ENCODE peak calls at places on chromosomes 12 and 14, in five cellular contexts. S is left ventricle myocardium inferior, N is fibroblast of lung, A is adipocyte, D is transverse colon. Z is an unnamed sample. For H3K4me1, the result is how much of the 10 kb centered on the place peaks cover.

GRCh38 chr12:131287015-131287937 is 333.6 kb downstream of the ADGRD1 start:
- DNase-seq in N (no peak), A (no peak), S (no peak), D (no peak), Z (no peak)

GRCh38 chr14:79016828-79017505 is 846.8 kb downstream of the NRXN3 start:
- DNase-seq in N (peak), D (no peak), S (no peak), A (peak), Z (peak)

GRCh38 chr12:53703746-53704145 is 23.5 kb downstream of the CALCOCO1 start:
- DNase-seq in S (no peak), D (no peak), N (peak), A (peak), Z (no peak)

GRCh38 chr12:42590324-42590934 is 883 bp upstream of the PRICKLE1 start:
- DNase-seq in D (peak), A (peak), N (peak), S (peak), Z (peak)

GRCh38 chr14:104294983-104295680 is 156.7 kb downstream of the KIF26A start:
- DNase-seq in D (peak), S (peak), N (no peak), A (no peak), Z (no peak)

GRCh38 chr14:89201645-89202044 is 215.4 kb downstream of the FOXN3 start:
- DNase-seq in D (no peak), A (no peak), N (no peak), S (no peak), Z (no peak)

GRCh38 chr12:109735825-109736551 is 22.4 kb downstream of the FAM222A start:
- DNase-seq in A (no peak), S (peak), D (peak), N (no peak), Z (no peak)

GRCh38 chr14:79740043-79740442 is 471.3 kb downstream of the DIO2 start:
- DNase-seq in A (no peak), D (no peak), S (no peak), N (no peak), Z (no peak)

GRCh38 chr14:89551432-89551831 is 134.4 kb upstream of the FOXN3 start:
- DNase-seq in A (no peak), D (no peak), S (no peak), N (no peak), Z (no peak)

GRCh38 chr12:64713372-64713771 is 45.8 kb downstream of the GNS start:
- DNase-seq in A (no peak), N (no peak), D (no peak), S (no peak), Z (no peak)

GRCh38 chr12:90627180-90627896 is 327.6 kb downstream of the CCER1 start:
- DNase-seq in S (no peak), A (no peak), N (peak), D (no peak), Z (no peak)

GRCh38 chr12:75503459-75503858 is 8.0 kb downstream of the KRR1 start:
- DNase-seq in A (no peak), N (no peak), S (no peak), D (no peak), Z (no peak)

GRCh38 chr14:44995196-44995595 is 33.2 kb downstream of the TOGARAM1 start:
- DNase-seq in A (no peak), S (no peak), N (no peak), D (no peak), Z (no peak)

GRCh38 chr12:50402270-50403000 is 1.8 kb downstream of the LARP4 start:
- DNase-seq in D (no peak), A (peak), N (peak), S (no peak), Z (no peak)

GRCh38 chr12:98752726-98753125 is 107.6 kb downstream of the APAF1 start:
- DNase-seq in N (peak), D (no peak), A (peak), S (no peak), Z (no peak)

GRCh38 chr12:75692883-75693282 is 181.5 kb upstream of the KRR1 start:
- DNase-seq in N (peak), A (peak), D (no peak), S (no peak), Z (no peak)

GRCh38 chr14:105589161-105589925 is 63.0 kb downstream of the TMEM121 start:
- DNase-seq in D (no peak), A (no peak), S (no peak), N (no peak), Z (no peak)

GRCh38 chr14:105588236-105588860 is 62.0 kb downstream of the TMEM121 start:
- DNase-seq in N (no peak), A (no peak), S (no peak), D (peak), Z (no peak)

DNA sequence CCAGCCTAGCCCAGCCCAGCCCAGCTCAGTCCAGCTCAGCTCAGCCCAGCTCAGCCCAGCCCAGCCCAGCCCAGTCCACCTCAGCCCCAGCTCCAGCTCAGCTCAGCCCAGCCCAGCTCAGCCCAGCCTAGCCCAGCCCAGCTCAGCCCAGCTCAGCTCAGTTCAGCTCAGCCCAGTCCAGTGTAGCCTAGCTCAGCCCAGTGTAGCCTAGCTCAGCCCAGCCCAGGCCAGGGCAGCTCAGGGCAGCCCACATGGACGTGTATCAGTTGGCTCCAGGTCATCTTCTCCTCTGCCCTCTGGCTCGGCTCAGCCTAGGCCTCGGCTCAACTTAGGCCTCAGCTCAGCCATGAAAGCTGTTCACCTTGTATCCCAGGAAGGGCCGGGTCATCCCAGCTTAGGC is 64.7 kb downstream of the TMEM121 start:
- DNase-seq in S (no peak), D (no peak), A (no peak), N (no peak), Z (no peak)
- H3K4me3 ChIP-seq in S (no peak), D (no peak), A (no peak), N (no peak), Z (no peak)

GRCh38 chr12:129558036-129558435 is 345.8 kb downstream of the TMEM132D start:
- DNase-seq in S (no peak), N (peak), A (peak), D (no peak), Z (no peak)
- H3K4me1 ChIP-seq in S (under half), N (under half), A (under half), D (under half), Z (under half)

GRCh38 chr12:56521209-56521589 is 421 bp upstream of the RBMS2 start:
- DNase-seq in N (no peak), A (no peak), S (no peak), D (peak), Z (no peak)
- H3K4me3 ChIP-seq in N (no peak), A (peak), S (peak), D (peak), Z (no peak)

GRCh38 chr12:27319848-27320247 is 12.8 kb upstream of the BMAL2 start:
- DNase-seq in A (no peak), D (no peak), S (no peak), N (no peak), Z (no peak)
- H3K4me1 ChIP-seq in A (under half), D (under half), S (under half), N (under half), Z (under half)

GRCh38 chr12:6771091-6771495 is 1.2 kb upstream of the LAG3 start:
- DNase-seq in D (no peak), A (no peak), S (no peak), N (no peak), Z (no peak)

GRCh38 chr12:6772729-6773661 is 675 bp downstream of the LAG3 start:
- DNase-seq in D (no peak), N (no peak), A (no peak), S (no peak), Z (no peak)

GRCh38 chr12:6773662-6774351 is 1.5 kb downstream of the LAG3 start:
- DNase-seq in A (no peak), S (no peak), N (no peak), D (no peak), Z (no peak)

GRCh38 chr12:6771509-6772330 is 600 bp upstream of the LAG3 start:
- DNase-seq in A (no peak), D (no peak), S (no peak), N (no peak), Z (no peak)

DNA sequence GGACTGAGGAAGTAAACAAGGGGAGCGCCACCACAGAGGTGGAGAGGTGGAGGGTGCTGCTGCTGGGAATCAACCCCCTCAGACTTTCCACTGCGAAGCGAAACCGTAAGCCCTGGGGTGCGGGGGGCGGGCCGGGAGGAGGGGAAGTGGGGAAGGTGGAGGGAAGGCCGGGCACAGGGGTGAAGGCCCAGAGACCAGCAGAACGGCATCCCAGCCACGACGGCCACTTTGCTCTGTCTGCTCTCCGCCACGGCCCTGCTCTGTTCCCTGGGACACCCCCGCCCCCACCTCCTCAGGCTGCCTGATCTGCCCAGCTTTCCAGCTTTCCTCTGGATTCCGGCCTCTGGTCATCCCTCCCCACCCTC is at the start of gene LAG3:
- DNase-seq in D (peak), A (no peak), N (no peak), S (no peak), Z (no peak)
- H3K4me3 ChIP-seq in D (peak), A (no peak), N (no peak), S (peak), Z (no peak)

Z was measured in hepatocyte.